ENCODE peak calls at places on chromosomes 3 and 15, in four cellular contexts. One of them, this sample, is unnamed.

GRCh38 chr3:183825380-183826161 is at the start of gene MAP6D1:
- DNase-seq in AG04450: no peak
- DNase-seq in cardiac muscle cell: peak
- DNase-seq in left ventricle myocardium inferior: peak
- DNase-seq in this sample: no peak

GRCh38 chr3:45034612-45035252 is 8.6 kb downstream of the CLEC3B start:
- DNase-seq in AG04450: no peak
- DNase-seq in cardiac muscle cell: no peak
- DNase-seq in left ventricle myocardium inferior: peak
- DNase-seq in this sample: no peak

GRCh38 chr3:56694852-56695563 is 11.9 kb upstream of the TASOR start:
- DNase-seq in AG04450: no peak
- DNase-seq in cardiac muscle cell: no peak
- DNase-seq in left ventricle myocardium inferior: no peak
- DNase-seq in this sample: no peak

GRCh38 chr15:37070686-37071085 is 29.7 kb downstream of the MEIS2 start:
- DNase-seq in AG04450: no peak
- DNase-seq in cardiac muscle cell: no peak
- DNase-seq in left ventricle myocardium inferior: no peak
- DNase-seq in this sample: no peak

GRCh38 chr15:39360417-39360816 is 220.5 kb upstream of the THBS1 start:
- DNase-seq in AG04450: no peak
- DNase-seq in cardiac muscle cell: no peak
- DNase-seq in left ventricle myocardium inferior: no peak
- DNase-seq in this sample: peak

GRCh38 chr3:8846176-8846575 is 76.8 kb upstream of the OXTR start:
- DNase-seq in AG04450: no peak
- DNase-seq in cardiac muscle cell: no peak
- DNase-seq in left ventricle myocardium inferior: no peak
- DNase-seq in this sample: no peak

GRCh38 chr15:74265046-74265639 is 29.0 kb downstream of the CCDC33 start:
- DNase-seq in AG04450: no peak
- DNase-seq in cardiac muscle cell: peak
- DNase-seq in left ventricle myocardium inferior: no peak
- DNase-seq in this sample: peak

GRCh38 chr3:47385007-47385406 is 4.2 kb downstream of the PTPN23 start:
- DNase-seq in AG04450: no peak
- DNase-seq in cardiac muscle cell: no peak
- DNase-seq in left ventricle myocardium inferior: no peak
- DNase-seq in this sample: no peak

GRCh38 chr15:70974004-70974832 is 81.6 kb downstream of the LRRC49 start:
- DNase-seq in AG04450: peak
- DNase-seq in cardiac muscle cell: peak
- DNase-seq in left ventricle myocardium inferior: no peak
- DNase-seq in this sample: peak

GRCh38 chr15:40441012-40441735 is 421 bp downstream of the BAHD1 start:
- DNase-seq in AG04450: no peak
- DNase-seq in cardiac muscle cell: no peak
- DNase-seq in left ventricle myocardium inferior: no peak
- DNase-seq in this sample: no peak

GRCh38 chr3:113697192-113698090 is 999 bp upstream of the USF3 start:
- DNase-seq in AG04450: no peak
- DNase-seq in cardiac muscle cell: peak
- DNase-seq in left ventricle myocardium inferior: no peak
- DNase-seq in this sample: no peak

GRCh38 chr15:63945838-63946298 is 100.4 kb downstream of the DAPK2 start:
- DNase-seq in AG04450: no peak
- DNase-seq in cardiac muscle cell: no peak
- DNase-seq in left ventricle myocardium inferior: no peak
- DNase-seq in this sample: no peak

GRCh38 chr15:65832549-65833364 is 36.5 kb upstream of the RAB11A start:
- DNase-seq in AG04450: peak
- DNase-seq in cardiac muscle cell: peak
- DNase-seq in left ventricle myocardium inferior: peak
- DNase-seq in this sample: peak
- TF ChIP-seq CTCF in AG04450: peak
- TF ChIP-seq CTCF in cardiac muscle cell: no peak
- TF ChIP-seq CTCF in left ventricle myocardium inferior: no peak
- TF ChIP-seq CTCF in this sample: peak

GRCh38 chr3:50600841-50601591 is 10.6 kb downstream of the CISH start:
- DNase-seq in AG04450: peak
- DNase-seq in cardiac muscle cell: peak
- DNase-seq in left ventricle myocardium inferior: peak
- DNase-seq in this sample: peak
- H3K4me3 ChIP-seq in AG04450: peak
- H3K4me3 ChIP-seq in cardiac muscle cell: no peak
- H3K4me3 ChIP-seq in left ventricle myocardium inferior: peak
- H3K4me3 ChIP-seq in this sample: no peak

DNA sequence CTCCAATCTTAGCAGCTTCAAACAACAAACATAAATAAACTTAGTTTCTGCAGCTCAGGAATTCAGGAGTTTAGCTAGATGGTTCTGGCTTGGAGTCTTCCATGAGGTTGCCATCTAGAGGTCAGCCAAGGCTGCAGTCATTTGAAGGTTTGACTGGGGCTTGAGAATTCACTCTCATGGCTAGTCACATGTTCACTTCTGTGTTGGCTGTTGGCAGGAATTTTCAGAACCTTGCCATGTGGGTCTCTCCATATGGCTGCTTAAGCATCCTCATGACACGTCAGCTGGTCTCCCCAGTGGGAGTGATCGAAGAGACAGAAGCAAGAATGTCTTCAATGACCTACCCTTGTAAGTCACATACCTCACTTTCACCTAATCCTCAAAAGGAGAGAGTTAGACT is 269.2 kb upstream of the CNTN3 start:
- DNase-seq in AG04450: no peak
- DNase-seq in cardiac muscle cell: no peak
- DNase-seq in left ventricle myocardium inferior: no peak
- DNase-seq in this sample: no peak
- TF ChIP-seq CTCF in AG04450: peak
- TF ChIP-seq CTCF in cardiac muscle cell: no peak
- TF ChIP-seq CTCF in left ventricle myocardium inferior: peak
- TF ChIP-seq CTCF in this sample: peak

DNA sequence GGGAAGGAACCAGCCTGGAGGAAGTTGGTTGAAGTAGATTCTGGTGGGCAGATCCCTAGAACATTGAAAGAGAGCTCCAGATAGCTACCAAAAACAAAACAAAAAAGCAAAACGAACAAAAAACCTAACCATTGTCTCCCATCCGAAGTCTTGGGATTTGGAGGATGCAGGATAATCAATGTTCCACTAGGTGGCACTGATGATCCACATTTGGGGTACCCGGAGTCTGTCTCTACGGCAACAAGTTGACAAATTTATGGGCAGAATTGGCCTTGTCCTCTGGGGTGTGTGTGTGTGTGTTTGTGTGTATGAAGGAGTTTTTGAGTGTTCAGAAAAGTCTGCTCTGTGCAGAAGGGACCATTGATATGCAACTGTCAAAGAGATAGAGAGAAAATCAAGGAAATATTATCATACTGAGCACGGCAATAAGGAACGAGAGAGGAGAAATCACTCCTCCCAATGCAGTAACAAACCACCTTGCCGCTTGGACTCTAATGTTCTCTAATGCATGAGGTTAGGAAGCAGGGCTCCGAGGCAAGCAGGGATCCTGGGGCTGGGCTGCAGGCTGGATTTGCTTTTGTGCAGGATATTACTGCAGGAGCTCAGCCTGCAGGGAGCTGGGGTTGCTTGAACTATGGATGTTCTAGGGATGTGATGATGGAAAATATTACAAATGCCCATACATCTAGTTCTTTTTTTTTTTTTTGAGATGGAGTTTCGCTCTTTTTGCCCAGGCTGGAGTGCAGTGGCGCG is 59.8 kb upstream of the KLHL25 start:
- DNase-seq in AG04450: no peak
- DNase-seq in cardiac muscle cell: peak
- DNase-seq in left ventricle myocardium inferior: no peak
- DNase-seq in this sample: peak
- H3K4me3 ChIP-seq in AG04450: no peak
- H3K4me3 ChIP-seq in cardiac muscle cell: no peak
- H3K4me3 ChIP-seq in left ventricle myocardium inferior: no peak
- H3K4me3 ChIP-seq in this sample: peak

GRCh38 chr3:69446402-69447072 is 60.6 kb upstream of the FRMD4B start:
- DNase-seq in AG04450: no peak
- DNase-seq in cardiac muscle cell: no peak
- DNase-seq in left ventricle myocardium inferior: no peak
- DNase-seq in this sample: no peak

GRCh38 chr3:69452295-69452694 is 66.4 kb upstream of the FRMD4B start:
- DNase-seq in AG04450: no peak
- DNase-seq in cardiac muscle cell: no peak
- DNase-seq in left ventricle myocardium inferior: no peak
- DNase-seq in this sample: no peak

GRCh38 chr3:69454204-69454787 is 68.4 kb upstream of the FRMD4B start:
- DNase-seq in AG04450: no peak
- DNase-seq in cardiac muscle cell: no peak
- DNase-seq in left ventricle myocardium inferior: no peak
- DNase-seq in this sample: no peak

GRCh38 chr3:69451594-69451993 is 65.7 kb upstream of the FRMD4B start:
- DNase-seq in AG04450: no peak
- DNase-seq in cardiac muscle cell: peak
- DNase-seq in left ventricle myocardium inferior: no peak
- DNase-seq in this sample: no peak
- TF ChIP-seq CTCF in AG04450: peak
- TF ChIP-seq CTCF in cardiac muscle cell: peak
- TF ChIP-seq CTCF in left ventricle myocardium inferior: peak
- TF ChIP-seq CTCF in this sample: no peak

DNA sequence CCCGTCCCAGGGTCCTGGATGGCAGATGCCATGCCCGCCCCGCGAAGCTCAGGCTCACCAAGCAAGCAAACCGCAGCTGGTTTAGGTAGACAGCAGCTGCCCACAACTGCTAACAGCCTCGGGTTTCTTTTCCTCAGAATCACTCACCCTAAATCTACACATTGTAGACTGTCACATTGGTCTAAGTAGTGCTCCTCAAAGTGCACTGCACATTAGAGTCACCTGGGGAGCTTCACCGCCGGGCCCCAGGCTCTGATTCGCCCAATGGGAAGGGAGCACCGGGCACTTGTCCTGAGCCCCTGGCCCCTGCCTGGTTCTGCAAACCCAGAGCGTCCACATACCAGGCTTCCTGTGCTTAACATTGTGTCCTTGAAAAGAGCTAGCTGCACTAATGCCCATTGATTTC is 752 bp downstream of the OCA2 start:
- DNase-seq in AG04450: no peak
- DNase-seq in cardiac muscle cell: no peak
- DNase-seq in left ventricle myocardium inferior: no peak
- DNase-seq in this sample: no peak
- H3K4me3 ChIP-seq in AG04450: no peak
- H3K4me3 ChIP-seq in cardiac muscle cell: no peak
- H3K4me3 ChIP-seq in left ventricle myocardium inferior: no peak
- H3K4me3 ChIP-seq in this sample: no peak

GRCh38 chr3:66037986-66038369 is 740 bp downstream of the MAGI1 start:
- DNase-seq in AG04450: no peak
- DNase-seq in cardiac muscle cell: no peak
- DNase-seq in left ventricle myocardium inferior: peak
- DNase-seq in this sample: no peak

GRCh38 chr3:66038384-66038725 is 363 bp downstream of the MAGI1 start:
- DNase-seq in AG04450: no peak
- DNase-seq in cardiac muscle cell: no peak
- DNase-seq in left ventricle myocardium inferior: no peak
- DNase-seq in this sample: no peak

GRCh38 chr3:66038726-66039589 is at the start of gene MAGI1:
- DNase-seq in AG04450: peak
- DNase-seq in cardiac muscle cell: peak
- DNase-seq in left ventricle myocardium inferior: peak
- DNase-seq in this sample: peak

GRCh38 chr3:66036586-66037061 is 2.1 kb downstream of the MAGI1 start:
- DNase-seq in AG04450: no peak
- DNase-seq in cardiac muscle cell: peak
- DNase-seq in left ventricle myocardium inferior: no peak
- DNase-seq in this sample: no peak

GRCh38 chr3:66037330-66037985 is 1.3 kb downstream of the MAGI1 start:
- DNase-seq in AG04450: no peak
- DNase-seq in cardiac muscle cell: peak
- DNase-seq in left ventricle myocardium inferior: peak
- DNase-seq in this sample: peak
- TF ChIP-seq CTCF in AG04450: peak
- TF ChIP-seq CTCF in cardiac muscle cell: peak
- TF ChIP-seq CTCF in left ventricle myocardium inferior: peak
- TF ChIP-seq CTCF in this sample: peak

GRCh38 chr3:147361671-147362420 is 44.5 kb downstream of the ZIC4 start:
- DNase-seq in AG04450: no peak
- DNase-seq in cardiac muscle cell: peak
- DNase-seq in left ventricle myocardium inferior: no peak
- DNase-seq in this sample: no peak

GRCh38 chr3:147360936-147361670 is 45.2 kb downstream of the ZIC4 start:
- DNase-seq in AG04450: no peak
- DNase-seq in cardiac muscle cell: no peak
- DNase-seq in left ventricle myocardium inferior: no peak
- DNase-seq in this sample: no peak

GRCh38 chr3:147358144-147358992 is 48.0 kb downstream of the ZIC4 start:
- DNase-seq in AG04450: no peak
- DNase-seq in cardiac muscle cell: no peak
- DNase-seq in left ventricle myocardium inferior: no peak
- DNase-seq in this sample: no peak

GRCh38 chr3:147356909-147357733 is 49.2 kb downstream of the ZIC4 start:
- DNase-seq in AG04450: no peak
- DNase-seq in cardiac muscle cell: no peak
- DNase-seq in left ventricle myocardium inferior: no peak
- DNase-seq in this sample: no peak

GRCh38 chr3:147359177-147360062 is 46.9 kb downstream of the ZIC4 start:
- DNase-seq in AG04450: no peak
- DNase-seq in cardiac muscle cell: no peak
- DNase-seq in left ventricle myocardium inferior: no peak
- DNase-seq in this sample: no peak
- H3K4me3 ChIP-seq in AG04450: no peak
- H3K4me3 ChIP-seq in cardiac muscle cell: no peak
- H3K4me3 ChIP-seq in left ventricle myocardium inferior: no peak
- H3K4me3 ChIP-seq in this sample: no peak

DNA sequence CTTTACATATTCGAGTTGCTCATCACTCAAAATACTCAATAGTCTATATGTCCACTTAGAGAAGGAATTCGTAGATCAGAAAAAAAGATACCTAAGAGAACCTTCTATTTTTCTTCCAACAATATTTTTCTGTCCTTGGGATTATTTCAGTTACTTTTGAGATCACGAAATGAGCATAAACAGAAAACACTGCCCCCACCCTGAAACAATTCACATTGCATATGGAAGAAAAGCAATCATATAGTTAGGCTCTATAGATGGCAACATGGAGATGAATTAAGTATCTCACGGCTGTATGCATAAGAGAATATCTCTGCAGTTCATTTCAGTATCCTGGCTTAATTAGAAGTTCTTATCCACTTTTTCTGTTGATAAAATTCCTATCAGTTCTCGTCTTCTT is 391.1 kb downstream of the FGF12 start:
- DNase-seq in AG04450: no peak
- DNase-seq in cardiac muscle cell: no peak
- DNase-seq in left ventricle myocardium inferior: no peak
- DNase-seq in this sample: no peak
- TF ChIP-seq CTCF in AG04450: no peak
- TF ChIP-seq CTCF in cardiac muscle cell: peak
- TF ChIP-seq CTCF in left ventricle myocardium inferior: no peak
- TF ChIP-seq CTCF in this sample: peak